ENCODE peak calls at places on chromosomes 3 and 15, in four cellular contexts. I is HEK293T, K is K562, A is GM12878. V is an unnamed sample.

GRCh38 chr15:67957435-67958139 is 96.5 kb upstream of the PIAS1 start:
- DNase-seq in I (no peak), K (no peak), A (no peak), V (no peak)

GRCh38 chr3:121962443-121962842 is 59.6 kb downstream of the ILDR1 start:
- DNase-seq in I (no peak), K (no peak), A (no peak), V (no peak)

GRCh38 chr3:66033241-66034138 is 5.2 kb downstream of the MAGI1 start:
- DNase-seq in I (no peak), K (no peak), A (no peak), V (no peak)

GRCh38 chr3:151404316-151404715 is 19.8 kb upstream of the P2RY12 start:
- DNase-seq in I (no peak), K (no peak), A (no peak), V (no peak)

GRCh38 chr15:69675727-69676126 is 223.1 kb downstream of the RPLP1 start:
- DNase-seq in I (no peak), K (peak; percentile 23), A (no peak), V (no peak)

GRCh38 chr3:142724682-142725351 is 983 bp downstream of the TRPC1 start:
- DNase-seq in I (peak; percentile 60), K (peak; percentile 78), A (no peak), V (peak; percentile 68)

GRCh38 chr3:39234705-39235104 is 42.3 kb upstream of the XIRP1 start:
- DNase-seq in I (no peak), K (peak; percentile 17), A (no peak), V (no peak)

GRCh38 chr3:42490243-42490642 is 12.2 kb upstream of the VIPR1 start:
- DNase-seq in I (no peak), K (no peak), A (peak; percentile 77), V (no peak)

GRCh38 chr3:148816971-148817519 is 10.6 kb upstream of the CPB1 start:
- DNase-seq in I (no peak), K (no peak), A (no peak), V (no peak)

GRCh38 chr3:32872487-32873382 is 54.9 kb downstream of the TRIM71 start:
- DNase-seq in I (no peak), K (no peak), A (no peak), V (no peak)

GRCh38 chr3:16831846-16832245 is 52.9 kb upstream of the PLCL2 start:
- DNase-seq in I (no peak), K (no peak), A (no peak), V (no peak)

GRCh38 chr15:100592898-100593297 is 9.1 kb downstream of the LINS1 start:
- DNase-seq in I (no peak), K (no peak), A (no peak), V (no peak)

GRCh38 chr15:70192490-70192889 is 94.8 kb upstream of the TLE3 start:
- DNase-seq in I (no peak), K (no peak), A (no peak), V (peak; percentile 93)

GRCh38 chr3:177410734-177411133 is 213.5 kb upstream of the TBL1XR1 start:
- DNase-seq in I (no peak), K (no peak), A (no peak), V (no peak)

GRCh38 chr3:170154084-170154483 is 27.4 kb downstream of the PHC3 start:
- DNase-seq in I (no peak), K (no peak), A (no peak), V (no peak)

GRCh38 chr3:173553635-173554280 is 156.2 kb downstream of the NLGN1 start:
- DNase-seq in I (peak; percentile 45), K (no peak), A (no peak), V (peak; percentile 10)

GRCh38 chr15:67165653-67166260 is 88.7 kb downstream of the AAGAB start:
- DNase-seq in I (no peak), K (no peak), A (no peak), V (no peak)

GRCh38 chr3:126025862-126026261 is 56.9 kb downstream of the ROPN1B start:
- DNase-seq in I (no peak), K (no peak), A (no peak), V (no peak)

GRCh38 chr3:24387000-24387399 is 107.7 kb downstream of the THRB start:
- DNase-seq in I (no peak), K (no peak), A (no peak), V (no peak)

GRCh38 chr15:79989682-79990081 is 18.7 kb upstream of the BCL2A1 start:
- DNase-seq in I (no peak), K (no peak), A (no peak), V (no peak)

GRCh38 chr15:48510976-48511375 is 134.5 kb downstream of the FBN1 start:
- DNase-seq in I (no peak), K (peak; percentile 2), A (no peak), V (no peak)

GRCh38 chr3:119356646-119357045 is 62.5 kb downstream of the ARHGAP31 start:
- DNase-seq in I (no peak), K (no peak), A (no peak), V (no peak)

GRCh38 chr3:15347737-15348110 is 15.3 kb upstream of the SH3BP5 start:
- DNase-seq in I (no peak), K (peak; percentile 51), A (no peak), V (no peak)

GRCh38 chr15:76987896-76988860 is 6.7 kb upstream of the PSTPIP1 start:
- DNase-seq in I (no peak), K (peak; percentile 37), A (peak; percentile 90), V (no peak)

GRCh38 chr15:78404125-78404524 is 33.9 kb upstream of the IREB2 start:
- DNase-seq in I (no peak), K (no peak), A (no peak), V (no peak)

GRCh38 chr15:43370975-43371974 is at the start of the genes TUBGCP4 and ZSCAN29:
- DNase-seq in I (peak; percentile 93), K (peak; percentile 91), A (peak; percentile 34), V (peak; percentile 83)

GRCh38 chr3:74663178-74663577 is 48.7 kb upstream of the CNTN3 start:
- DNase-seq in I (no peak), K (no peak), A (no peak), V (no peak)

GRCh38 chr3:37511357-37511970 is 337.1 kb upstream of the LRRFIP2 start:
- DNase-seq in I (no peak), K (no peak), A (no peak), V (no peak)

GRCh38 chr3:188692700-188693099 is 479.1 kb upstream of the TPRG1 start:
- DNase-seq in I (no peak), K (no peak), A (no peak), V (no peak)

GRCh38 chr3:23748398-23749110 is 57.2 kb upstream of the UBE2E1 start:
- DNase-seq in I (no peak), K (no peak), A (no peak), V (no peak)

GRCh38 chr3:150599611-150600297 is 3.4 kb upstream of the SELENOT start:
- DNase-seq in I (no peak), K (peak; percentile 71), A (no peak), V (no peak)

GRCh38 chr3:127015282-127016042 is 32.5 kb downstream of the PLXNA1 start:
- DNase-seq in I (no peak), K (peak; percentile 10), A (peak; percentile 44), V (no peak)

GRCh38 chr3:126599101-126599500 is 40.4 kb upstream of the C3orf22 start:
- DNase-seq in I (no peak), K (no peak), A (no peak), V (no peak)

GRCh38 chr3:173977747-173978146 is 580.2 kb downstream of the NLGN1 start:
- DNase-seq in I (no peak), K (no peak), A (no peak), V (no peak)

GRCh38 chr15:32029409-32029861 is 880 bp upstream of the CHRNA7 start:
- DNase-seq in I (peak; percentile 48), K (no peak), A (no peak), V (no peak)

GRCh38 chr15:74128785-74129350 is 1.5 kb upstream of the ISLR2 start:
- DNase-seq in I (no peak), K (no peak), A (no peak), V (no peak)

GRCh38 chr3:137542049-137542448 is 222.1 kb upstream of the SOX14 start:
- DNase-seq in I (no peak), K (no peak), A (no peak), V (no peak)
- TF ChIP-seq SP1 in I (no peak), K (no peak), A (no peak), V (no peak)

GRCh38 chr15:83655237-83655616 is 1.3 kb downstream of the ADAMTSL3 start:
- DNase-seq in I (no peak), K (no peak), A (no peak), V (no peak)

GRCh38 chr15:83656192-83656591 is 2.3 kb downstream of the ADAMTSL3 start:
- DNase-seq in I (no peak), K (no peak), A (no peak), V (peak; percentile 37)

GRCh38 chr15:83653639-83654378 is at the start of gene ADAMTSL3:
- DNase-seq in I (peak; percentile 74), K (no peak), A (no peak), V (no peak)

GRCh38 chr15:83653288-83653638 is 660 bp upstream of the ADAMTSL3 start:
- DNase-seq in I (no peak), K (no peak), A (no peak), V (no peak)

DNA sequence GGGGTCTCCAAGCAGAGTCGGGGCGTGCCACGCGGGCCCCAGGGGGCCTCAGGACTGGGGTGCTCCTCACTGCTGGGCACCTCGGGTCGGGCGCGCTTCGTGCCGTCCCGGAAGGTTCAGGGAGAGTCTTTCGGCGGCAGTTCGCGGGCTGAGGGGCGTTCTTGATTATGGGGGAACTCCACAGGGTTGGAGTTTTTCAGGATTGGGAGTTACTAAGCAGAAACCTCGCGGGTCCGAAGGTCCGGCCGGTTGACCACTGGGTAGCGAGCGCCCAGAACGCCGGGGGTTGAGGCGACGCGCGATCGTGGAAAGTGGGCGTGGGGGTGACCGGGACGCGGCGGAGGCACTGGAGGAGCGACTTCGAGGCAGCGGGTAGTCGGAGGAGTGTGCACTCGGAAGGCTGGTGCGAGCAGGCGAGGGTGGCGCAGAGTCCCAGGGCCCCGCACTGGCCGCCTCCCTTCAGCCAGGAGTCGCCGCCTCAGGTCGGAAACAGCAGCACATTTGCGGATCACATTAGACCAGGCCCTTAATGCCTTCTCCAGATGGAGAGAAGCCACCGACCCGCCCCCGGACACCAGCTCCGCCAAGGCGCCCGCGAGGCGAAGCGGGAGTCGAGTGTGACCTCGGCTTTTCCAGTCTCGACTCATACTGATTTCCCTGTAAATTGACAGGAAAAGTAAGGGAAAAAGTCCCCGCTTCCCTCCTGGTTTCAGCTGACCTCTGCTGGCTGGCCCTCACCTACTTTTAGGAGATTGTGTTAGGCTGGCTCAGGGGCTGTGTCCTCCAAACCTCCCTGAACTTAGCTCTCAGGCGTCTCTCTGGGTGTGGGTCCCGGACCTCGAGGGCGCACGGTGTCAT is 685 bp downstream of the ADAMTSL3 start:
- DNase-seq in I (no peak), K (no peak), A (no peak), V (no peak)
- TF ChIP-seq BHLHE40 in I (no peak), K (no peak), A (no peak), V (no peak)

GRCh38 chr3:134473868-134474546 is 11.8 kb downstream of the ANAPC13 start:
- DNase-seq in I (peak; percentile 52), K (peak; percentile 67), A (no peak), V (peak; percentile 80)

GRCh38 chr3:134476977-134477376 is 8.8 kb downstream of the ANAPC13 start:
- DNase-seq in I (no peak), K (no peak), A (no peak), V (no peak)

GRCh38 chr3:134477938-134478337 is 7.8 kb downstream of the ANAPC13 start:
- DNase-seq in I (no peak), K (no peak), A (no peak), V (no peak)

GRCh38 chr3:134476306-134476705 is 9.5 kb downstream of the ANAPC13 start:
- DNase-seq in I (no peak), K (no peak), A (no peak), V (no peak)

GRCh38 chr3:134474956-134475355 is 10.8 kb downstream of the ANAPC13 start:
- DNase-seq in I (no peak), K (no peak), A (no peak), V (no peak)
- TF ChIP-seq SP1 in I (no peak), K (no peak), A (no peak), V (no peak)

GRCh38 chr3:81728766-81729544 is 32.5 kb downstream of the GBE1 start:
- DNase-seq in I (no peak), K (no peak), A (no peak), V (no peak)
- TF ChIP-seq BHLHE40 in I (no peak), K (no peak), A (no peak), V (no peak)

V was measured in HepG2.